ENCODE peak calls at places on chromosomes 16 and 17, in six cellular contexts. W is GM12878, X is tibial nerve, E is GM10248, L is H9, T is breast epithelium. A is an unnamed sample.

GRCh38 chr16:23296994-23297393 is 5.1 kb upstream of the SCNN1B start:
- DNase-seq in W (no peak), X (no peak), L (peak), E (peak), T (no peak), A (no peak)

GRCh38 chr16:22751104-22751667 is 62.8 kb upstream of the HS3ST2 start:
- DNase-seq in T (no peak), X (no peak), L (no peak), W (no peak), E (no peak), A (no peak)

GRCh38 chr16:64615647-64616280 is 506.1 kb downstream of the CDH11 start:
- DNase-seq in X (no peak), L (peak), E (no peak), W (no peak), T (no peak), A (no peak)

GRCh38 chr16:51024703-51025102 is 126.4 kb downstream of the SALL1 start:
- DNase-seq in W (no peak), E (no peak), L (no peak), T (no peak), X (no peak), A (no peak)

GRCh38 chr16:81175325-81175891 is 63.1 kb upstream of the BCO1 start:
- DNase-seq in X (no peak), T (no peak), E (no peak), L (no peak), W (no peak), A (no peak)

GRCh38 chr17:72635034-72635654 is 457.3 kb downstream of the SLC39A11 start:
- DNase-seq in X (no peak), W (no peak), L (no peak), T (no peak), E (no peak), A (no peak)

GRCh38 chr16:55835578-55835977 is 2.7 kb upstream of the CES1 start:
- DNase-seq in E (no peak), T (no peak), L (no peak), X (peak), W (no peak), A (no peak)

GRCh38 chr17:78359936-78360370 is at the start of gene SOCS3:
- DNase-seq in L (peak), W (no peak), T (peak), E (peak), X (peak), A (peak)

GRCh38 chr16:8686031-8686621 is 11.7 kb downstream of the ABAT start:
- DNase-seq in T (peak), W (no peak), X (no peak), L (no peak), E (no peak), A (peak)

GRCh38 chr17:72369366-72369765 is 248.5 kb downstream of the SOX9 start:
- DNase-seq in W (no peak), E (no peak), T (no peak), L (no peak), X (no peak), A (no peak)

GRCh38 chr17:74536890-74537289 is 5.6 kb upstream of the CD300LB start:
- DNase-seq in T (no peak), X (no peak), W (no peak), L (no peak), E (no peak), A (no peak)

GRCh38 chr17:74963656-74964055 is 8.9 kb downstream of the HID1 start:
- DNase-seq in X (no peak), L (peak), E (no peak), W (no peak), T (no peak), A (no peak)

GRCh38 chr16:74997042-74997491 is 1.8 kb upstream of the ZNRF1 start:
- DNase-seq in E (no peak), T (no peak), L (no peak), W (no peak), X (no peak), A (no peak)

GRCh38 chr16:9647981-9648701 is 534.1 kb downstream of the GRIN2A start:
- DNase-seq in T (no peak), W (no peak), E (peak), X (no peak), L (no peak), A (peak)

GRCh38 chr16:28212532-28212873 is 738 bp upstream of the XPO6 start:
- DNase-seq in W (no peak), L (peak), E (no peak), X (no peak), T (no peak), A (no peak)

GRCh38 chr16:13178318-13178717 is 276.9 kb downstream of the SHISA9 start:
- DNase-seq in X (no peak), W (no peak), E (no peak), L (no peak), T (no peak), A (no peak)

GRCh38 chr16:61946019-61946418 is 90.2 kb downstream of the CDH8 start:
- DNase-seq in W (no peak), L (no peak), T (no peak), X (no peak), E (no peak), A (no peak)

GRCh38 chr16:68283840-68284595 is 19.7 kb downstream of the SLC7A6 start:
- DNase-seq in X (peak), W (no peak), L (no peak), E (peak), T (no peak), A (no peak)

GRCh38 chr16:86625029-86625428 is 46.7 kb downstream of the FOXL1 start:
- DNase-seq in W (no peak), E (no peak), T (no peak), X (no peak), L (no peak), A (no peak)

GRCh38 chr17:65278050-65278819 is 141.1 kb downstream of the RGS9 start:
- DNase-seq in W (no peak), L (peak), X (no peak), T (no peak), E (peak), A (peak)

GRCh38 chr16:23290189-23291062 is 11.7 kb upstream of the SCNN1B start:
- DNase-seq in W (no peak), X (no peak), L (no peak), T (no peak), E (no peak), A (no peak)

GRCh38 chr17:43545383-43545632 is 832 bp downstream of the ETV4 start:
- DNase-seq in W (no peak), E (peak), L (no peak), X (no peak), T (no peak), A (no peak)

GRCh38 chr17:63039899-63040602 is 74.0 kb downstream of the TANC2 start:
- DNase-seq in W (no peak), X (no peak), E (no peak), L (no peak), T (no peak), A (no peak)
- TF ChIP-seq CTCF in W (no peak), X (no peak), E (no peak), L (no peak), T (no peak), A (no peak)

DNA sequence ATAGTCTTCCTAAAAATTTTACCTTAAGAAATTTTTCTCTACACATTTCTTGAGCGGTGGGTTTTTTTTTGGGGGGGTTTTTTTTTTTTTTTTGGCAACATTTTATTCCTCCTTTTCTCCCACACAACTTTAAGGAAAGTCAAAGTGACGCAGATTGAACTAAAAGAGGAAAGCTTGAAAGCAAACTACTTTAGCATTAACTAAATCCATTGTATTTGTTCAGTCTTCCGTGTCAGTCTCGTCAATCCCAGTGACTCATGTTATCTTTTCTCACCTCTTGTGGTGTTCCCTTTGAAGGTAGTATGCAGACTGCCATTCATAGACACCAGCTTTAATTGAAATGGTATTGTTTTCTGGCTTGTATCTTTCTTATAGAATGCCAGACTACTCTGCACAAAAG is 39.3 kb downstream of the TADA2A start:
- DNase-seq in E (peak), X (no peak), L (no peak), T (no peak), W (peak), A (no peak)
- TF ChIP-seq CTCF in E (no peak), X (no peak), L (no peak), T (no peak), W (no peak), A (no peak)

GRCh38 chr17:48520631-48521045 is 10.2 kb downstream of the HOXB1 start:
- DNase-seq in T (no peak), L (peak), E (no peak), X (no peak), W (no peak), A (no peak)

GRCh38 chr17:48526986-48527741 is 3.6 kb downstream of the HOXB1 start:
- DNase-seq in X (no peak), W (no peak), T (no peak), E (no peak), L (peak), A (no peak)

GRCh38 chr17:48522031-48522593 is 8.7 kb downstream of the HOXB1 start:
- DNase-seq in E (no peak), T (peak), X (no peak), L (peak), W (no peak), A (no peak)

GRCh38 chr17:48519427-48519826 is 11.4 kb downstream of the HOXB1 start:
- DNase-seq in T (no peak), W (no peak), X (no peak), L (no peak), E (no peak), A (no peak)

GRCh38 chr17:48522990-48523389 is 7.8 kb downstream of the HOXB1 start:
- DNase-seq in E (no peak), T (no peak), L (no peak), W (no peak), X (no peak), A (no peak)
- TF ChIP-seq CTCF in E (no peak), T (no peak), L (peak), W (no peak), X (no peak), A (peak)

GRCh38 chr16:1422076-1422475 is 1.5 kb upstream of the UQCC4 start:
- DNase-seq in E (no peak), T (no peak), W (no peak), L (no peak), X (no peak), A (no peak)

GRCh38 chr16:1420111-1420539 is 422 bp downstream of the UQCC4 start:
- DNase-seq in W (no peak), L (no peak), T (no peak), X (no peak), E (no peak), A (no peak)

GRCh38 chr16:1416521-1416941 is 2.0 kb upstream of the UNKL start:
- DNase-seq in W (no peak), L (no peak), X (no peak), E (no peak), T (no peak), A (no peak)

GRCh38 chr16:1424028-1424427 is 3.5 kb upstream of the UQCC4 start:
- DNase-seq in L (no peak), W (no peak), E (no peak), T (no peak), X (no peak), A (no peak)

GRCh38 chr16:1420540-1421205 is at the start of gene UQCC4:
- DNase-seq in W (peak), L (peak), X (peak), T (peak), E (peak), A (peak)
- TF ChIP-seq CTCF in W (no peak), L (no peak), X (no peak), T (no peak), E (no peak), A (no peak)

GRCh38 chr16:67101683-67102082 is 8.1 kb upstream of the PHAF1 start:
- DNase-seq in E (no peak), T (no peak), L (no peak), W (no peak), X (no peak), A (no peak)

GRCh38 chr16:67104845-67105244 is 4.9 kb upstream of the PHAF1 start:
- DNase-seq in X (no peak), L (no peak), W (no peak), E (no peak), T (no peak), A (no peak)

GRCh38 chr16:67105251-67105650 is 4.5 kb upstream of the PHAF1 start:
- DNase-seq in X (no peak), T (no peak), W (no peak), E (no peak), L (no peak), A (no peak)

GRCh38 chr16:67105881-67106280 is 3.9 kb upstream of the PHAF1 start:
- DNase-seq in T (no peak), E (no peak), X (no peak), W (no peak), L (no peak), A (no peak)

DNA sequence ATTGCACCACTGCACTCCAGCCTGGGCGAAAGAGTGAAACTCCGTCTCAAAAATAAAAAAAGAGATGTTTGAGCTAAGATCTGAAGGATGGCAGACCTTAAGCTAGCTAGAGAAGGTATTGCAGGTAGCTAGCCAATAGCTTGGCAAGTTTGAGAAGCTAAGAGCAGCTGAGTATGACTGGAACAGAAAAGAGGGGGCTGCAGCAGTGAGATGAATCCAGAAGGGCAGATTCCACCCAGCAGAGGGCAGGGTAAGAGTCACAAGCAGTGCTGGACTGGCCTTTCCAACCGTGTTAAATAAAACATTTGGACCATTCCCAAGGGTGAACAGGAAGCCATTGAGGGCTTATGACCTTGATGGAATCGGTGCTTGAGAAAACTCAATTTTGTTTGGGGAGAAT is 5.7 kb upstream of the PHAF1 start:
- DNase-seq in L (peak), E (no peak), W (no peak), X (no peak), T (no peak), A (peak)
- TF ChIP-seq CTCF in L (peak), E (no peak), W (peak), X (peak), T (no peak), A (peak)

GRCh38 chr16:73711441-73712080 is 585.1 kb upstream of the PSMD7 start:
- DNase-seq in X (no peak), E (no peak), T (no peak), L (peak), W (no peak), A (no peak)

GRCh38 chr16:73714976-73715375 is 581.6 kb upstream of the PSMD7 start:
- DNase-seq in T (no peak), E (no peak), X (no peak), L (no peak), W (no peak), A (no peak)

GRCh38 chr16:73710526-73710925 is 586.1 kb upstream of the PSMD7 start:
- DNase-seq in L (no peak), T (no peak), X (no peak), E (no peak), W (no peak), A (no peak)

GRCh38 chr16:73713301-73713700 is 583.3 kb upstream of the PSMD7 start:
- DNase-seq in X (no peak), L (no peak), T (no peak), W (no peak), E (no peak), A (no peak)

DNA sequence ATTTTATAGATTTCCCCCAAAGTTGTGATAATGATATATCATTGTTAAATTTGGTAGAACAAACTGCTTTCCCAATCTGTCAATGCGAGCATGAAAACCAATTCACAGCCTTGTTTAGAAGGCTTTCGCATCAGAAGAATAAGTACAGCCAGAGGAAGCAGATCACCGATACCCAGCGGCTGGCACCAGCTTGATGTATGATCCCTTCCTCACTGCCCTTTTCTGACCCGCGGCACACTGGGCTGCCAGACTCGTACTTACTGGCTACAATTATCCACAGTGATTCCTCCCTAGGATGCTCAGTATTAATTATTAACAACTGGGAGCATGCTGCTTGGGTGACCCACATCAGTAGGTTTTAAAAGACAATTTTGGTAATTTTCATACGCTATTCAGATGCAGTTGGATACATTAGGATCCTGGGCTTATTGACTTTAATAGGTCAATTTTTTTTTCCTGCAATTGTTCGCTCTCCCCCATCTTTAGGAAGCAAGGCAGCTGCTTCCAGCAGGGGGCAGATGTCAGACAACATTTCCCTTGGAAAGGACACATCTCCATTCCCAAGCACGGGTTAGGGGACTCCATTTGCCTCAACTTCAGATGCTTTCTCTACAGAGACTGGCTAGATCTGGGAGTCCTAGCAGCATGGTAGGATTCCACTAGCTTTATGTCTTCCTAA is 582.7 kb upstream of the PSMD7 start:
- DNase-seq in W (no peak), X (no peak), L (peak), E (no peak), T (no peak), A (peak)
- TF ChIP-seq CTCF in W (peak), X (peak), L (peak), E (no peak), T (no peak), A (peak)

DNA sequence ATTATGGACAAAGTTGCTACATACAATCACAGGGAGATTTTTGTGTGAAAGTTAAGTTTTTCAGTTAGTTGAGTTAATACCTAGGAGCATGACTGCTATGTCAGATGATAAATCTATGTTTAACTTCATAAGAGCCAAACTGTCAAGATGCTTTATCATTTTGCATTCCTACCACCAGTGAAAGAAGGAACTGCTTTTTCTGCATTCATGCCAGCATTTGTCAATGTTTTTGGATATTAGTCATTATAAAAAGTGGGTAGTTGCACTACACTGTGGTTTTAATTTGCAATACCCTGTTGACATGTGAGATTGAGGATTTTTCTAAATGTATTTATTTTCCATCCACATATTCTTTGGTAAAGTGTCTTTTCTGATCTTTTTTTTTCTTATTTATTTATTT is 434.0 kb upstream of the MON1B start:
- DNase-seq in T (no peak), W (no peak), L (no peak), E (no peak), X (no peak), A (no peak)
- TF ChIP-seq CTCF in T (no peak), W (no peak), L (no peak), E (no peak), X (no peak), A (no peak)

GRCh38 chr17:28745052-28745776 is 1.4 kb downstream of the TRAF4 start:
- DNase-seq in L (peak), E (no peak), X (peak), W (no peak), T (peak), A (peak)
- TF ChIP-seq CTCF in L (no peak), E (no peak), X (no peak), W (no peak), T (no peak), A (peak)

DNA sequence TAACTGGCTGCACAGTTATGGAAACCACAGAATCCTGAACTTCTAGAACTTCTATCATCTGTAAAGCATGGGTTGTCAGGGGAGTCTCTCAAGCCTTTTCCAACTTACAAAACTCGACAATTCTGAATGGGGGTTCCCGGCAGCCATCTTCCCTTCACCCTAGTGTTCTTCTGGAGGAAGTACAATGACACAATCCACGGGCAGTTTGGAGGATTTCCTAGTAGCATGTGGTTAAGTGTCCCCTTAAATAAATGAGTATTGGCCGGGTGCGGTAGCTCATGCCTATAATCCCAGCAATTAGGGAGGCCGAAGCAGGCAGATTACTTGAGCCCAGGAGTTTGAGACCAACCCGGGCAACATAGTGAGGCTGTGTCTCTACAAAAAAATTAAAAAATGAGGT is 2.1 kb downstream of the SLC16A6 start:
- DNase-seq in T (no peak), X (no peak), W (no peak), E (peak), L (no peak), A (no peak)
- TF ChIP-seq CTCF in T (no peak), X (no peak), W (no peak), E (no peak), L (peak), A (no peak)